ENCODE peak calls at places on chromosomes 11 and 22, in five cellular contexts. L is HTR-8/SVneo; Y is nephron progenitor cell; O is activated CD4-positive, alpha-beta T cell treated with anti-CD3 and anti-CD28 coated beads, Interleukin-2, amount 50 U/mL, for 48 hours; R is OCI-LY7. X is an unnamed sample.

GRCh38 chr11:17646451-17647145 is 72.8 kb upstream of the MYOD1 start:
- DNase-seq in O (no peak), R (no peak), Y (no peak), L (no peak), X (no peak)

GRCh38 chr11:44578279-44578678 is 12.8 kb downstream of the CD82 start:
- DNase-seq in Y (no peak), L (no peak), R (no peak), O (no peak), X (no peak)

GRCh38 chr22:44145544-44145943 is 35.2 kb upstream of the PARVG start:
- DNase-seq in O (no peak), Y (no peak), R (no peak), L (no peak), X (no peak)

GRCh38 chr11:128809128-128809527 is 58.0 kb downstream of the KCNJ1 start:
- DNase-seq in Y (no peak), R (no peak), L (no peak), O (no peak), X (no peak)

GRCh38 chr11:73233211-73233610 is 15.1 kb downstream of the P2RY2 start:
- DNase-seq in O (no peak), Y (peak), R (no peak), L (no peak), X (no peak)

GRCh38 chr11:63608353-63609345 is 5.6 kb downstream of the PLAAT3 start:
- DNase-seq in R (no peak), L (peak), Y (no peak), O (no peak), X (no peak)

GRCh38 chr11:67054851-67055523 is 1.7 kb upstream of the RHOD start:
- DNase-seq in L (peak), R (no peak), O (peak), Y (no peak), X (no peak)

GRCh38 chr11:11410626-11411025 is 57.6 kb upstream of the CSNK2A3 start:
- DNase-seq in L (no peak), R (no peak), O (no peak), Y (no peak), X (no peak)

GRCh38 chr22:30648825-30649224 is 13.2 kb downstream of the SLC35E4 start:
- DNase-seq in L (no peak), R (no peak), O (no peak), Y (no peak), X (no peak)

GRCh38 chr11:60912851-60913550 is 957 bp upstream of the TMEM109 start:
- DNase-seq in O (no peak), Y (no peak), R (no peak), L (no peak), X (no peak)

GRCh38 chr11:111384494-111384893 is 5.4 kb upstream of the POU2AF1 start:
- DNase-seq in L (no peak), Y (no peak), R (no peak), O (no peak), X (no peak)

GRCh38 chr11:117618956-117619355 is 178.1 kb downstream of the DSCAML1 start:
- DNase-seq in R (no peak), Y (no peak), O (no peak), L (no peak), X (no peak)

GRCh38 chr22:19466848-19467752 is 11.9 kb downstream of the UFD1 start:
- DNase-seq in Y (no peak), L (no peak), O (no peak), R (no peak), X (no peak)

GRCh38 chr11:44066732-44067131 is 662 bp downstream of the ACCS start:
- DNase-seq in Y (no peak), O (no peak), R (no peak), L (peak), X (no peak)

GRCh38 chr11:61268588-61269250 is 26.4 kb downstream of the VWCE start:
- DNase-seq in O (no peak), R (no peak), L (no peak), Y (no peak), X (no peak)

GRCh38 chr11:132202621-132203020 is 832.2 kb downstream of the NTM start:
- DNase-seq in O (no peak), Y (no peak), L (no peak), R (no peak), X (no peak)

GRCh38 chr22:45880732-45881523 is 96.0 kb downstream of the WNT7B start:
- DNase-seq in Y (peak), L (no peak), O (no peak), R (no peak), X (no peak)

GRCh38 chr22:47090591-47091240 is 328.3 kb downstream of the TBC1D22A start:
- DNase-seq in L (no peak), O (no peak), R (no peak), Y (peak), X (no peak)

GRCh38 chr11:112113539-112114457 is 27.1 kb downstream of the SDHD start:
- DNase-seq in L (peak), Y (peak), R (peak), O (no peak), X (no peak)

GRCh38 chr22:24807284-24807950 is 1.4 kb downstream of the SGSM1 start:
- DNase-seq in Y (peak), O (no peak), L (no peak), R (no peak), X (no peak)

GRCh38 chr11:67276821-67277230 is 10.6 kb downstream of the GRK2 start:
- DNase-seq in Y (peak), R (peak), O (peak), L (no peak), X (no peak)

GRCh38 chr11:126736682-126737404 is 263.7 kb downstream of the KIRREL3 start:
- DNase-seq in R (no peak), L (no peak), Y (no peak), O (no peak), X (no peak)

GRCh38 chr11:14773755-14774154 is 118.3 kb downstream of the CYP2R1 start:
- DNase-seq in Y (no peak), R (peak), L (no peak), O (no peak), X (no peak)

GRCh38 chr22:21038405-21038804 is 6.0 kb upstream of the SLC7A4 start:
- DNase-seq in R (no peak), Y (no peak), O (no peak), L (no peak), X (no peak)

GRCh38 chr11:76910620-76911414 is 50.1 kb downstream of the ACER3 start:
- DNase-seq in L (no peak), R (no peak), O (no peak), Y (no peak), X (no peak)

GRCh38 chr22:48872271-48873260 is 955.1 kb downstream of the BRD1 start:
- DNase-seq in O (no peak), L (no peak), Y (no peak), R (no peak), X (no peak)

GRCh38 chr11:133842053-133842452 is 3.3 kb downstream of the SPATA19 start:
- DNase-seq in L (no peak), Y (no peak), R (no peak), O (no peak), X (no peak)

GRCh38 chr11:19814421-19814820 is 101.8 kb downstream of the NAV2 start:
- DNase-seq in L (no peak), R (no peak), O (no peak), Y (no peak), X (no peak)

GRCh38 chr11:101128571-101129202 is 926 bp downstream of the PGR start:
- DNase-seq in L (peak), O (no peak), Y (peak), R (no peak), X (no peak)

GRCh38 chr11:118522571-118523072 is 4.7 kb upstream of the TTC36 start:
- DNase-seq in O (no peak), R (no peak), L (peak), Y (peak), X (no peak)

GRCh38 chr11:128304666-128305485 is 282.5 kb downstream of the ETS1 start:
- DNase-seq in R (no peak), L (no peak), Y (no peak), O (no peak), X (no peak)

GRCh38 chr11:3182462-3182852 is 17.3 kb upstream of the OSBPL5 start:
- DNase-seq in L (no peak), O (no peak), R (no peak), Y (no peak), X (no peak)

GRCh38 chr11:62446091-62446490 is 27.3 kb downstream of the SCGB1A1 start:
- DNase-seq in L (no peak), R (no peak), Y (no peak), O (no peak), X (no peak)

GRCh38 chr11:57481315-57481714 is 21.0 kb downstream of the RTN4RL2 start:
- DNase-seq in O (no peak), Y (no peak), R (no peak), L (no peak), X (no peak)

GRCh38 chr11:65793144-65793581 is 6.3 kb downstream of the OVOL1 start:
- DNase-seq in Y (no peak), L (no peak), O (no peak), R (no peak), X (no peak)